ENCODE peak calls at places on chromosomes 12 and 14, in four cellular contexts. One of them, this sample, is unnamed.

GRCh38 chr14:95015046-95015445 is 142.3 kb downstream of the DICER1 start:
- DNase-seq in HepG2: no peak
- DNase-seq in WTC11: no peak
- DNase-seq in GM12878: no peak
- DNase-seq in this sample: no peak

GRCh38 chr14:50364792-50365191 is 31.9 kb downstream of the CDKL1 start:
- DNase-seq in HepG2: no peak
- DNase-seq in WTC11: no peak
- DNase-seq in GM12878: no peak
- DNase-seq in this sample: no peak

GRCh38 chr14:94963051-94963450 is 193.1 kb upstream of the GSC start:
- DNase-seq in HepG2: no peak
- DNase-seq in WTC11: no peak
- DNase-seq in GM12878: no peak
- DNase-seq in this sample: no peak

GRCh38 chr12:44551631-44552030 is 324.5 kb downstream of the NELL2 start:
- DNase-seq in HepG2: no peak
- DNase-seq in WTC11: no peak
- DNase-seq in GM12878: no peak
- DNase-seq in this sample: no peak

GRCh38 chr12:121620328-121620891 is 5.9 kb upstream of the ORAI1 start:
- DNase-seq in HepG2: no peak
- DNase-seq in WTC11: no peak
- DNase-seq in GM12878: no peak
- DNase-seq in this sample: no peak

GRCh38 chr12:93773122-93773871 is 96.1 kb downstream of the CRADD start:
- DNase-seq in HepG2: no peak
- DNase-seq in WTC11: no peak
- DNase-seq in GM12878: no peak
- DNase-seq in this sample: no peak

GRCh38 chr14:90273532-90273931 is 17.2 kb downstream of the PSMC1 start:
- DNase-seq in HepG2: no peak
- DNase-seq in WTC11: no peak
- DNase-seq in GM12878: no peak
- DNase-seq in this sample: no peak

GRCh38 chr14:33218030-33218429 is 279.4 kb downstream of the NPAS3 start:
- DNase-seq in HepG2: no peak
- DNase-seq in WTC11: no peak
- DNase-seq in GM12878: no peak
- DNase-seq in this sample: no peak

GRCh38 chr14:23548351-23549318 is 2.9 kb downstream of the ZFHX2 start:
- DNase-seq in HepG2: no peak
- DNase-seq in WTC11: peak; percentile 64
- DNase-seq in GM12878: no peak
- DNase-seq in this sample: no peak

GRCh38 chr12:56162468-56163290 is 4.5 kb downstream of the MYL6 start:
- DNase-seq in HepG2: no peak
- DNase-seq in WTC11: no peak
- DNase-seq in GM12878: no peak
- DNase-seq in this sample: no peak

GRCh38 chr12:26863515-26863914 is 30.5 kb upstream of the ITPR2 start:
- DNase-seq in HepG2: no peak
- DNase-seq in WTC11: no peak
- DNase-seq in GM12878: no peak
- DNase-seq in this sample: no peak

GRCh38 chr14:22544406-22544805 is 44.6 kb downstream of the DAD1 start:
- DNase-seq in HepG2: no peak
- DNase-seq in WTC11: no peak
- DNase-seq in GM12878: no peak
- DNase-seq in this sample: no peak

GRCh38 chr12:12992418-12993175 is 7.5 kb downstream of the HEBP1 start:
- DNase-seq in HepG2: peak; percentile 43
- DNase-seq in WTC11: no peak
- DNase-seq in GM12878: no peak
- DNase-seq in this sample: no peak

GRCh38 chr12:71439613-71440392 is at the start of gene LGR5:
- DNase-seq in HepG2: peak; percentile 85
- DNase-seq in WTC11: peak; percentile 63
- DNase-seq in GM12878: no peak
- DNase-seq in this sample: no peak

GRCh38 chr12:28550757-28551381 is 360.6 kb downstream of the CCDC91 start:
- DNase-seq in HepG2: peak; percentile 16
- DNase-seq in WTC11: no peak
- DNase-seq in GM12878: no peak
- DNase-seq in this sample: no peak

GRCh38 chr14:68938515-68939423 is 40.3 kb downstream of the ACTN1 start:
- DNase-seq in HepG2: peak; percentile 96
- DNase-seq in WTC11: no peak
- DNase-seq in GM12878: no peak
- DNase-seq in this sample: no peak

GRCh38 chr14:81805785-81806184 is 272.1 kb upstream of the SEL1L start:
- DNase-seq in HepG2: no peak
- DNase-seq in WTC11: no peak
- DNase-seq in GM12878: no peak
- DNase-seq in this sample: no peak

GRCh38 chr12:32107376-32108267 is 975 bp downstream of the BICD1 start:
- DNase-seq in HepG2: peak; percentile 11
- DNase-seq in WTC11: no peak
- DNase-seq in GM12878: no peak
- DNase-seq in this sample: peak; percentile 18

GRCh38 chr14:104303705-104304425 is 165.5 kb downstream of the KIF26A start:
- DNase-seq in HepG2: no peak
- DNase-seq in WTC11: no peak
- DNase-seq in GM12878: no peak
- DNase-seq in this sample: no peak

GRCh38 chr12:75815756-75816155 is 215.8 kb downstream of the PHLDA1 start:
- DNase-seq in HepG2: no peak
- DNase-seq in WTC11: no peak
- DNase-seq in GM12878: no peak
- DNase-seq in this sample: no peak

GRCh38 chr12:88952543-88952942 is 372.3 kb upstream of the KITLG start:
- DNase-seq in HepG2: peak; percentile 15
- DNase-seq in WTC11: no peak
- DNase-seq in GM12878: no peak
- DNase-seq in this sample: no peak

GRCh38 chr12:117377758-117378157 is 16.3 kb upstream of the NOS1 start:
- DNase-seq in HepG2: no peak
- DNase-seq in WTC11: no peak
- DNase-seq in GM12878: no peak
- DNase-seq in this sample: peak; percentile 41

GRCh38 chr14:50272498-50272897 is 39.5 kb downstream of the L2HGDH start:
- DNase-seq in HepG2: no peak
- DNase-seq in WTC11: no peak
- DNase-seq in GM12878: no peak
- DNase-seq in this sample: no peak

GRCh38 chr12:108875682-108876361 is 4.1 kb upstream of the DAO start:
- DNase-seq in HepG2: no peak
- DNase-seq in WTC11: no peak
- DNase-seq in GM12878: no peak
- DNase-seq in this sample: no peak

GRCh38 chr14:57755018-57755521 is 110.8 kb downstream of the SLC35F4 start:
- DNase-seq in HepG2: no peak
- DNase-seq in WTC11: peak; percentile 19
- DNase-seq in GM12878: no peak
- DNase-seq in this sample: no peak

GRCh38 chr12:15662983-15663659 is 126.1 kb downstream of the EPS8 start:
- DNase-seq in HepG2: no peak
- DNase-seq in WTC11: no peak
- DNase-seq in GM12878: no peak
- DNase-seq in this sample: no peak

GRCh38 chr12:132560421-132560830 is 50.0 kb downstream of the LRCOL1 start:
- DNase-seq in HepG2: no peak
- DNase-seq in WTC11: peak; percentile 49
- DNase-seq in GM12878: no peak
- DNase-seq in this sample: peak; percentile 60

DNA sequence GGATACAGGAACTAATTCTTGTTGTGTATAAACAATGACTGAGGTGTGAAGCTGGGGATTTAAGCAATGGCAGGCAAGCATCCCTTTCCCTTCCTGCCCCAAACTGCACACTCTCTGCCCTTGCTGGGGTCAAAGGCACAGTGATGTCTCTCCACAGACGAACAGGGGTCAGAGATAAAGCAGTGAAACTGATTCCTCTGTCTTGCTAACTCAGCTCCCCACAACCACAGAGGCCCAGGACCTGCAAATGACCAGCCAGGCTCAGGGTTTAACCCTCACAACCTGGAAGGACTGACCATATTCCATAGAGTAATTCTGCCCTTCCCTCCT is 67.2 kb downstream of the CCDC88C start:
- DNase-seq in HepG2: no peak
- DNase-seq in WTC11: no peak
- DNase-seq in GM12878: no peak
- DNase-seq in this sample: no peak
- TF ChIP-seq CREM in HepG2: no peak
- TF ChIP-seq CREM in WTC11: no peak
- TF ChIP-seq CREM in GM12878: no peak
- TF ChIP-seq CREM in this sample: no peak

GRCh38 chr14:92315050-92315785 is 7.7 kb upstream of the SLC24A4 start:
- DNase-seq in HepG2: no peak
- DNase-seq in WTC11: no peak
- DNase-seq in GM12878: no peak
- DNase-seq in this sample: no peak
- TF ChIP-seq CREM in HepG2: no peak
- TF ChIP-seq CREM in WTC11: no peak
- TF ChIP-seq CREM in GM12878: no peak
- TF ChIP-seq CREM in this sample: no peak

DNA sequence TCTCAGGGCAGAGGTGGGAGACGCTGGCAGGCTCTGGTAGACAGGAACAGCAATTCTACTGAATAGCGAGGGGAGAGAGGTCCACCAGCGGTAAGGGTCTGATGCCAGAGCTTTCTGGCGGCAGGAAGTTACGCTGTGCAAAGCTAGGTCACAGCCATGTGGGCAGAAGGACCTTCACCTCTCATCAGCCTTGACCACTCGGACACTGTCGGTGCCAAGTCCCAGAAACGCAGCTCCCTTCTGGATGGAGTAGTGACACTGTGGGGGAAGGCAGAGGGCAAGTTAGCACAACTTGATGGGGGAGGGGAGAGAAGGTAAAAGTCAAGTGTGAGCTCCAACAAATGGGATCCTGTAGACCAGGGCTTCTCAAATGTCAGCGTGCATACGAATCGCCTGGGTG is 10.3 kb upstream of the ZNF740 start:
- DNase-seq in HepG2: no peak
- DNase-seq in WTC11: no peak
- DNase-seq in GM12878: no peak
- DNase-seq in this sample: no peak
- TF ChIP-seq CREM in HepG2: no peak
- TF ChIP-seq CREM in WTC11: no peak
- TF ChIP-seq CREM in GM12878: no peak
- TF ChIP-seq CREM in this sample: no peak

DNA sequence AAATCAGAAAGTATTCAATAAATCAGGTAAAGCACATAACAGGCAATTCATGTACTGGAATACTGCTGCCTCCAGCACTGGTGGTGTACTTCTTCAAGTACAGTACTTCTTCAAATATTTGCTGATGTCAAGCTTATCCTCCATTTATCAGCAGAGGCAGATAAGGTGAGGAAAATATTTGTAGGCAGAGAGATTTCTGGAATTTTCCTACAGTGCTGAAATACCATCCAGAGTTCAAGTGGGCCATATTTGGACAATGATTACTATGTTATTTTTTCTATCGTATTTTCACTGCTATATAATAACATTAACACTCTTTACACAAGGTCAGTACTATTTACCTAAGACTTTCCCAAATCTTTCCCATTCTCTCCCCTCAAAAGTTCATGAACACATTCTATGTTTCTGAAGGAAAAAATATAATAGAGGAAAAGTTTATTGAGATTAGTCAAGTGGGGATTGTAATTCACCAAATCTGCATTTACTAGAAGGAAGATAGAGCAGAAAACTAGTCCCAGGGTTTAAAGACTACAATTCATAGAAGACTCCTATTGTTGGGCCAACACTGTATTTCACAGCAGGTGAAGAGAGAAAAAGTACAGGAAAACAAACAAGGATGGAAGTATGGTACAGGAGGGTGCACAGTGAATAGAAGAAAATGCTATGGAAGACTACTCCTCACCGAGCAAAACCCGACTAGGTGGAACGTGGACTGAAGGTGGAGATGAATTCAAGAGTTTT is 141.1 kb downstream of the PAWR start:
- DNase-seq in HepG2: peak; percentile 96
- DNase-seq in WTC11: no peak
- DNase-seq in GM12878: no peak
- DNase-seq in this sample: no peak
- TF ChIP-seq CREM in HepG2: peak; percentile 73
- TF ChIP-seq CREM in WTC11: no peak
- TF ChIP-seq CREM in GM12878: no peak
- TF ChIP-seq CREM in this sample: no peak

DNA sequence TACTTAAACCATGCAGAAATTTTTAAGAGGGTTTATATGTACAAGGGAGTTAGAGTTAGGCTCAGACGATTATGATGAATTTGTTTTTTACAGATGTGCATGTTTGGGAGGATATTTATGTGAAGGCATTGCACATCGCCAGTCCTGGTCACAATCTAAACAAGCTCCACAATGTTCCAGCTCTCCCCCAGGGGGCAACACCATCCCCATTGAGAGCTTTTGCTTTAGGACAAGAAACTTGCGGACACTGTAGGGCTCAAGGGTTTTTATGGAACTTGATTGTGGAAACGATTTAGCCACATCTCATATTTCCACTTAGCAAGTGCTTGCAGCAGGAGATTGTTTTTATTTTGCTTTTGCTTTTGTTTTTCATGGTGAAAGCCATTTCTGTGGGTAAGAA is 276.8 kb upstream of the SRRM4 start:
- DNase-seq in HepG2: peak; percentile 24
- DNase-seq in WTC11: peak; percentile 41
- DNase-seq in GM12878: no peak
- DNase-seq in this sample: no peak
- TF ChIP-seq CREM in HepG2: no peak
- TF ChIP-seq CREM in WTC11: no peak
- TF ChIP-seq CREM in GM12878: no peak
- TF ChIP-seq CREM in this sample: no peak

GRCh38 chr14:21226467-21226866 is 42.8 kb downstream of the HNRNPC start:
- DNase-seq in HepG2: no peak
- DNase-seq in WTC11: no peak
- DNase-seq in GM12878: no peak
- DNase-seq in this sample: no peak
- TF ChIP-seq CREM in HepG2: no peak
- TF ChIP-seq CREM in WTC11: no peak
- TF ChIP-seq CREM in GM12878: no peak
- TF ChIP-seq CREM in this sample: no peak

GRCh38 chr14:44396226-44396625 is 110.9 kb downstream of the FSCB start:
- DNase-seq in HepG2: no peak
- DNase-seq in WTC11: no peak
- DNase-seq in GM12878: no peak
- DNase-seq in this sample: no peak
- TF ChIP-seq CREM in HepG2: no peak
- TF ChIP-seq CREM in WTC11: no peak
- TF ChIP-seq CREM in GM12878: no peak
- TF ChIP-seq CREM in this sample: no peak

DNA sequence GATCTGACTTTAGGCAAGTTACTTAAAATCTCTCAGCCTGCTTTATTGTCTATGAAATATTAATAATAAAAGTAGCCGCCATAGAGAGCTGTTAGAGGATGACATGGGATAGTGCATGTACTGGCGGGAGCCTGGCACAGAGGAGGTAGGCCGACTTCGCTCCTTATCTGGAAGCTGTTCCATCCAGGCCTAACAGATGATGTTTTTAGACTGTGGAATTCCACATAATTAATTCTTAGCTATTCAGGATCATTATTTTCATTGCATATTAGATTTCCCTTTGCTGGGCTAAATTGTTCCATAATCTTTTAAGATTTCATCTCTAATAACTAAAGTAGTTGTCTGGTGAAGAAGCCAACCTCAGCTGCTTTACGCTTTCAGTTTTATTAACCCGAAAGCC is 30.8 kb downstream of the CNTN1 start:
- DNase-seq in HepG2: no peak
- DNase-seq in WTC11: no peak
- DNase-seq in GM12878: no peak
- DNase-seq in this sample: no peak
- TF ChIP-seq CREM in HepG2: no peak
- TF ChIP-seq CREM in WTC11: no peak
- TF ChIP-seq CREM in GM12878: no peak
- TF ChIP-seq CREM in this sample: no peak

This sample was measured in K562.